ENCODE peak calls at places on chromosomes 3 and 15, in five cellular contexts. One of them, this sample, is unnamed.

GRCh38 chr3:70744536-70744935 is 432.1 kb upstream of the MDFIC2 start:
- DNase-seq in lung microvascular endothelial cell: peak; percentile 54
- DNase-seq in activated T-cell treated with anti-CD3 and anti-CD28 coated beads, Interleukin-2, amount 50 U/mL, for 4 hours: no peak
- DNase-seq in NCI-H2081: no peak
- DNase-seq in fibroblast of the aortic adventitia: peak; percentile 15
- DNase-seq in this sample: no peak

GRCh38 chr3:105907790-105908189 is 39.0 kb upstream of the CBLB start:
- DNase-seq in lung microvascular endothelial cell: no peak
- DNase-seq in activated T-cell treated with anti-CD3 and anti-CD28 coated beads, Interleukin-2, amount 50 U/mL, for 4 hours: no peak
- DNase-seq in NCI-H2081: no peak
- DNase-seq in fibroblast of the aortic adventitia: peak; percentile 58
- DNase-seq in this sample: no peak

GRCh38 chr3:172078721-172079120 is 39.3 kb downstream of the FNDC3B start:
- DNase-seq in lung microvascular endothelial cell: no peak
- DNase-seq in activated T-cell treated with anti-CD3 and anti-CD28 coated beads, Interleukin-2, amount 50 U/mL, for 4 hours: no peak
- DNase-seq in NCI-H2081: no peak
- DNase-seq in fibroblast of the aortic adventitia: no peak
- DNase-seq in this sample: no peak

GRCh38 chr3:53780171-53780570 is 66.0 kb downstream of the CHDH start:
- DNase-seq in lung microvascular endothelial cell: no peak
- DNase-seq in activated T-cell treated with anti-CD3 and anti-CD28 coated beads, Interleukin-2, amount 50 U/mL, for 4 hours: no peak
- DNase-seq in NCI-H2081: no peak
- DNase-seq in fibroblast of the aortic adventitia: peak; percentile 44
- DNase-seq in this sample: no peak

GRCh38 chr3:60294181-60294580 is 957.1 kb downstream of the FHIT start:
- DNase-seq in lung microvascular endothelial cell: no peak
- DNase-seq in activated T-cell treated with anti-CD3 and anti-CD28 coated beads, Interleukin-2, amount 50 U/mL, for 4 hours: no peak
- DNase-seq in NCI-H2081: no peak
- DNase-seq in fibroblast of the aortic adventitia: peak; percentile 74
- DNase-seq in this sample: no peak

GRCh38 chr3:148852271-148853000 is 12.7 kb upstream of the CPA3 start:
- DNase-seq in lung microvascular endothelial cell: no peak
- DNase-seq in activated T-cell treated with anti-CD3 and anti-CD28 coated beads, Interleukin-2, amount 50 U/mL, for 4 hours: no peak
- DNase-seq in NCI-H2081: no peak
- DNase-seq in fibroblast of the aortic adventitia: peak; percentile 29
- DNase-seq in this sample: no peak

GRCh38 chr15:98433302-98433701 is 215.0 kb upstream of the IGF1R start:
- DNase-seq in lung microvascular endothelial cell: no peak
- DNase-seq in activated T-cell treated with anti-CD3 and anti-CD28 coated beads, Interleukin-2, amount 50 U/mL, for 4 hours: no peak
- DNase-seq in NCI-H2081: no peak
- DNase-seq in fibroblast of the aortic adventitia: no peak
- DNase-seq in this sample: no peak

GRCh38 chr15:85974348-85974705 is 105.3 kb upstream of the AGBL1 start:
- DNase-seq in lung microvascular endothelial cell: peak; percentile 2
- DNase-seq in activated T-cell treated with anti-CD3 and anti-CD28 coated beads, Interleukin-2, amount 50 U/mL, for 4 hours: no peak
- DNase-seq in NCI-H2081: no peak
- DNase-seq in fibroblast of the aortic adventitia: no peak
- DNase-seq in this sample: no peak

GRCh38 chr15:85417276-85417675 is 36.9 kb downstream of the AKAP13 start:
- DNase-seq in lung microvascular endothelial cell: no peak
- DNase-seq in activated T-cell treated with anti-CD3 and anti-CD28 coated beads, Interleukin-2, amount 50 U/mL, for 4 hours: no peak
- DNase-seq in NCI-H2081: no peak
- DNase-seq in fibroblast of the aortic adventitia: peak; percentile 20
- DNase-seq in this sample: no peak

GRCh38 chr15:92629975-92630626 is 25.5 kb downstream of the FAM174B start:
- DNase-seq in lung microvascular endothelial cell: no peak
- DNase-seq in activated T-cell treated with anti-CD3 and anti-CD28 coated beads, Interleukin-2, amount 50 U/mL, for 4 hours: no peak
- DNase-seq in NCI-H2081: no peak
- DNase-seq in fibroblast of the aortic adventitia: no peak
- DNase-seq in this sample: no peak

GRCh38 chr15:31353931-31354330 is 27.3 kb downstream of the KLF13 start:
- DNase-seq in lung microvascular endothelial cell: no peak
- DNase-seq in activated T-cell treated with anti-CD3 and anti-CD28 coated beads, Interleukin-2, amount 50 U/mL, for 4 hours: no peak
- DNase-seq in NCI-H2081: no peak
- DNase-seq in fibroblast of the aortic adventitia: peak; percentile 41
- DNase-seq in this sample: peak; percentile 87

GRCh38 chr3:102074951-102075350 is 225.6 kb downstream of the NFKBIZ start:
- DNase-seq in lung microvascular endothelial cell: no peak
- DNase-seq in activated T-cell treated with anti-CD3 and anti-CD28 coated beads, Interleukin-2, amount 50 U/mL, for 4 hours: no peak
- DNase-seq in NCI-H2081: no peak
- DNase-seq in fibroblast of the aortic adventitia: no peak
- DNase-seq in this sample: no peak

GRCh38 chr3:39125837-39126500 is 18.5 kb downstream of the TTC21A start:
- DNase-seq in lung microvascular endothelial cell: no peak
- DNase-seq in activated T-cell treated with anti-CD3 and anti-CD28 coated beads, Interleukin-2, amount 50 U/mL, for 4 hours: no peak
- DNase-seq in NCI-H2081: no peak
- DNase-seq in fibroblast of the aortic adventitia: peak; percentile 35
- DNase-seq in this sample: no peak

GRCh38 chr3:159764211-159765024 is 224.2 kb upstream of the IL12A start:
- DNase-seq in lung microvascular endothelial cell: peak; percentile 79
- DNase-seq in activated T-cell treated with anti-CD3 and anti-CD28 coated beads, Interleukin-2, amount 50 U/mL, for 4 hours: no peak
- DNase-seq in NCI-H2081: peak; percentile 69
- DNase-seq in fibroblast of the aortic adventitia: peak; percentile 75
- DNase-seq in this sample: peak; percentile 62

GRCh38 chr15:29031502-29032228 is 145.9 kb downstream of the APBA2 start:
- DNase-seq in lung microvascular endothelial cell: no peak
- DNase-seq in activated T-cell treated with anti-CD3 and anti-CD28 coated beads, Interleukin-2, amount 50 U/mL, for 4 hours: no peak
- DNase-seq in NCI-H2081: no peak
- DNase-seq in fibroblast of the aortic adventitia: no peak
- DNase-seq in this sample: no peak

GRCh38 chr3:100073555-100074307 is 40.6 kb downstream of the FILIP1L start:
- DNase-seq in lung microvascular endothelial cell: peak; percentile 41
- DNase-seq in activated T-cell treated with anti-CD3 and anti-CD28 coated beads, Interleukin-2, amount 50 U/mL, for 4 hours: no peak
- DNase-seq in NCI-H2081: no peak
- DNase-seq in fibroblast of the aortic adventitia: no peak
- DNase-seq in this sample: no peak

GRCh38 chr3:5006755-5007202 is 27.5 kb downstream of the BHLHE40 start:
- DNase-seq in lung microvascular endothelial cell: peak; percentile 83
- DNase-seq in activated T-cell treated with anti-CD3 and anti-CD28 coated beads, Interleukin-2, amount 50 U/mL, for 4 hours: peak; percentile 52
- DNase-seq in NCI-H2081: no peak
- DNase-seq in fibroblast of the aortic adventitia: no peak
- DNase-seq in this sample: no peak

GRCh38 chr3:110414851-110415250 is 656.8 kb upstream of the NECTIN3 start:
- DNase-seq in lung microvascular endothelial cell: peak; percentile 82
- DNase-seq in activated T-cell treated with anti-CD3 and anti-CD28 coated beads, Interleukin-2, amount 50 U/mL, for 4 hours: no peak
- DNase-seq in NCI-H2081: no peak
- DNase-seq in fibroblast of the aortic adventitia: peak; percentile 79
- DNase-seq in this sample: no peak

GRCh38 chr15:87408902-87409301 is 847.6 kb downstream of the NTRK3 start:
- DNase-seq in lung microvascular endothelial cell: no peak
- DNase-seq in activated T-cell treated with anti-CD3 and anti-CD28 coated beads, Interleukin-2, amount 50 U/mL, for 4 hours: no peak
- DNase-seq in NCI-H2081: no peak
- DNase-seq in fibroblast of the aortic adventitia: no peak
- DNase-seq in this sample: no peak

GRCh38 chr15:47194718-47195117 is 522.6 kb upstream of the SEMA6D start:
- DNase-seq in lung microvascular endothelial cell: peak; percentile 29
- DNase-seq in activated T-cell treated with anti-CD3 and anti-CD28 coated beads, Interleukin-2, amount 50 U/mL, for 4 hours: no peak
- DNase-seq in NCI-H2081: no peak
- DNase-seq in fibroblast of the aortic adventitia: peak; percentile 52
- DNase-seq in this sample: peak; percentile 9

GRCh38 chr3:45608885-45609284 is 14.3 kb downstream of the LIMD1 start:
- DNase-seq in lung microvascular endothelial cell: peak; percentile 48
- DNase-seq in activated T-cell treated with anti-CD3 and anti-CD28 coated beads, Interleukin-2, amount 50 U/mL, for 4 hours: no peak
- DNase-seq in NCI-H2081: no peak
- DNase-seq in fibroblast of the aortic adventitia: peak; percentile 60
- DNase-seq in this sample: no peak

GRCh38 chr3:190053919-190054672 is 66.6 kb downstream of the P3H2 start:
- DNase-seq in lung microvascular endothelial cell: peak; percentile 75
- DNase-seq in activated T-cell treated with anti-CD3 and anti-CD28 coated beads, Interleukin-2, amount 50 U/mL, for 4 hours: no peak
- DNase-seq in NCI-H2081: no peak
- DNase-seq in fibroblast of the aortic adventitia: peak; percentile 73
- DNase-seq in this sample: no peak

This sample was measured in cerebellar cortex.